ENCODE peak calls at places on chromosomes 16 and 17, in ten cellular contexts. K is thoracic aorta, B is AG09309, S is GM13976, T is heart left ventricle, Y is heart right ventricle, F is WTC11, U is BJ, H is choroid plexus epithelial cell, V is RWPE2. E is an unnamed sample.
A peak's percentile ranks its signal among the peaks of the same experiment; 100 is the strongest.

GRCh38 chr16:88920618-88921602 is 54.5 kb upstream of the PABPN1L start:
- DNase-seq in K (no peak), B (peak; percentile 16), S (peak; percentile 88), T (peak; percentile 87), Y (peak; percentile 82), F (no peak), U (peak; percentile 50), H (peak; percentile 66), V (no peak), E (no peak)

GRCh38 chr17:75680431-75680830 is 13.3 kb downstream of the SAP30BP start:
- DNase-seq in K (no peak), B (no peak), S (no peak), T (no peak), Y (no peak), F (no peak), U (no peak), H (no peak), V (no peak), E (no peak)

GRCh38 chr17:78746949-78747269 is 35.2 kb downstream of the CYTH1 start:
- DNase-seq in K (no peak), B (no peak), S (no peak), T (no peak), Y (no peak), F (no peak), U (no peak), H (no peak), V (no peak), E (no peak)

GRCh38 chr16:59698341-59698979 is 964.3 kb upstream of the GOT2 start:
- DNase-seq in K (no peak), B (no peak), S (no peak), T (no peak), Y (no peak), F (no peak), U (no peak), H (peak; percentile 88), V (no peak), E (no peak)

GRCh38 chr16:82055117-82055516 is 20.1 kb downstream of the HSD17B2 start:
- DNase-seq in K (no peak), B (no peak), S (no peak), T (no peak), Y (no peak), F (no peak), U (no peak), H (no peak), V (no peak), E (no peak)

GRCh38 chr17:39239640-39240314 is 14.0 kb upstream of the STAC2 start:
- DNase-seq in K (no peak), B (no peak), S (peak; percentile 83), T (no peak), Y (peak; percentile 30), F (peak; percentile 91), U (no peak), H (peak; percentile 26), V (no peak), E (peak; percentile 69)

GRCh38 chr16:27425961-27426360 is 24.0 kb downstream of the IL21R start:
- DNase-seq in K (no peak), B (no peak), S (no peak), T (no peak), Y (no peak), F (no peak), U (no peak), H (no peak), V (no peak), E (no peak)

GRCh38 chr17:46039592-46040186 is 40.6 kb downstream of the STH start:
- DNase-seq in K (no peak), B (no peak), S (no peak), T (peak; percentile 66), Y (peak; percentile 43), F (no peak), U (no peak), H (no peak), V (no peak), E (no peak)

GRCh38 chr17:14776791-14777190 is 475.9 kb downstream of the HS3ST3B1 start:
- DNase-seq in K (no peak), B (no peak), S (no peak), T (no peak), Y (no peak), F (no peak), U (no peak), H (peak; percentile 79), V (no peak), E (no peak)

GRCh38 chr17:77372444-77373297 is 231.9 kb downstream of the SEC14L1 start:
- DNase-seq in K (no peak), B (no peak), S (peak; percentile 85), T (peak; percentile 90), Y (peak; percentile 92), F (peak; percentile 88), U (no peak), H (peak; percentile 86), V (no peak), E (no peak)

GRCh38 chr17:65278050-65278819 is 141.1 kb downstream of the RGS9 start:
- DNase-seq in K (no peak), B (no peak), S (peak; percentile 39), T (peak; percentile 31), Y (peak; percentile 16), F (peak; percentile 83), U (no peak), H (peak; percentile 83), V (no peak), E (peak; percentile 82)

GRCh38 chr17:78432226-78432894 is 53.9 kb downstream of the PGS1 start:
- DNase-seq in K (no peak), B (no peak), S (no peak), T (no peak), Y (no peak), F (no peak), U (no peak), H (no peak), V (no peak), E (no peak)

GRCh38 chr16:352547-353403 is at the start of gene AXIN1:
- DNase-seq in K (peak; percentile 99), B (peak; percentile 37), S (peak; percentile 98), T (peak; percentile 99), Y (peak; percentile 99), F (peak; percentile 100), U (peak; percentile 50), H (peak; percentile 96), V (peak; percentile 100), E (peak; percentile 99)
- TF ChIP-seq CTCF in K (peak; percentile 45), B (peak; percentile 39), S (peak; percentile 53), T (peak; percentile 8), Y (peak; percentile 82), F (peak; percentile 52), U (no peak), H (peak; percentile 35), V (peak; percentile 67), E (peak; percentile 24)

GRCh38 chr16:85263214-85263613 is 150.9 kb upstream of the CIBAR2 start:
- DNase-seq in K (no peak), B (no peak), S (no peak), T (no peak), Y (no peak), F (no peak), U (no peak), H (no peak), V (no peak), E (no peak)

GRCh38 chr16:85262558-85263196 is 150.4 kb upstream of the CIBAR2 start:
- DNase-seq in K (no peak), B (no peak), S (no peak), T (no peak), Y (no peak), F (no peak), U (no peak), H (no peak), V (no peak), E (no peak)

GRCh38 chr16:85265789-85266188 is 153.5 kb upstream of the CIBAR2 start:
- DNase-seq in K (no peak), B (no peak), S (no peak), T (no peak), Y (no peak), F (no peak), U (no peak), H (no peak), V (no peak), E (no peak)

GRCh38 chr16:85265161-85265784 is 153.0 kb upstream of the CIBAR2 start:
- DNase-seq in K (no peak), B (no peak), S (no peak), T (no peak), Y (no peak), F (no peak), U (no peak), H (no peak), V (no peak), E (no peak)

GRCh38 chr16:85264752-85265151 is 152.5 kb upstream of the CIBAR2 start:
- DNase-seq in K (no peak), B (no peak), S (no peak), T (no peak), Y (no peak), F (no peak), U (no peak), H (no peak), V (no peak), E (no peak)
- TF ChIP-seq CTCF in K (no peak), B (no peak), S (no peak), T (no peak), Y (no peak), F (no peak), U (no peak), H (no peak), V (no peak), E (no peak)

DNA sequence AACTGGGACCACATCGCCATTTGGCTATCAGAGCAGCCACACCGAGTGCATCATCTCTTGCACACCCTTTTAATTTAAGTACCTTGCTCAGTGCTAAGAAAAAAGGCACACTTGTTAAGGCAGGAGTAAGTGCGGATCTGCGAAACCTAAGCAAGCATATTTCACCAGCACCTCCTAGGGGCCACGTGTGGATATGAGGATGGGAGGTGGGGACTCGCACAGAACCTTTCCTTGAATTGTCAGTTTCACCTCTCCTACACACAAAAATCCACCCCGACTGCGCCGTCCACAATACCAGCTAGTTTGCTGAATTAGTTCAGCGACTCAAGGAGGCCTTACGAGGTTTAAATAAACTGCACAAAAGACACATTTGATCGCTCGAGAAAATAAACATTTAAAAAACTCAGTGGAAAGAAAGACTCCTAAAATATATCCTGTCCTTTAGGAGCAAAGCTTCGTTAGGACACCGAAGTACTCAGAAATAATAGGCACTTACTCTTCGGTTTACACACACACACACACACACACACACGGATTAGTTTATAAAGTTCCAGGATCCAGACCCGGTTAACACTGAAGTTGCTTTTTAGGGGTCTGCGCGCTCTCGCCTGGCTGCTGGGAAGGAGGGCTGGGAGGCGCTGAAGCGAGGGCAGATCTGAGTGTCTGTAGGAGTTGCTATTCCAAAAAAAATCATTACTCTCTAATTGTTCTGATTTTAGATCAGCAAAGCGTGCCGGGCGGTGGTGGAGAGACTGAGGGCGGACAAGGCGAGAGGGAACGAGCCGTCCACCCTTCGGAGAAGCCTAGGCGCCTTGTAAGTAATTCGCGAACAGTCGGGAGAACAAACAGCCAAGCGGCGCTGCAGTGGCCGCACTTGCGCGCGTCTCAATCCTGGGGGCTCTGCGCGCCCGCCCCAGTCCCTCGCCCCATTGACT is 1.0 kb upstream of the KCNJ2 start:
- DNase-seq in K (no peak), B (peak; percentile 21), S (peak; percentile 52), T (peak; percentile 63), Y (peak; percentile 29), F (peak; percentile 65), U (peak; percentile 25), H (peak; percentile 92), V (no peak), E (peak; percentile 66)
- TF ChIP-seq CTCF in K (peak; percentile 42), B (peak; percentile 62), S (peak; percentile 64), T (peak; percentile 65), Y (no peak), F (no peak), U (peak; percentile 78), H (peak; percentile 94), V (peak; percentile 56), E (peak; percentile 78)

DNA sequence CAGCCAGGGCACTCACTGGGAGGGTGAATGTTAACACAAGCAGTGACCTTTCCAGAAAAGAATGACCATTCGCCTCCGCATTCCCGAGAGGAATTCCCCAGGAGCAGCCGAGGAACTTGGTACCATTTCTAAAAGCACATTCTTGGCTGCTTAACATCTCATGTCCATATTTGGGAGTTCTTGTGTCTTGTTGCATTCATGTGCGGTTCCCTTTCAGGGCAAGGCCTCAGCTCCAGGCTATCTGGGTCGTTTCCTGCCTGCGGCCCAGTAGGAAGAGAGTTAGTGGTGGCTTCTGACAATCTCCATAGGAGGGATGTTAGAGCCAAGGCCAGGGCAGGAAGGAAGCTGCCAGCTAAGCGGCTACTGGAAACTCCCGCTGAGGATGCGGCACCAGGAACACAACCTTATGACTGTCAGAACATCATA is 27.9 kb upstream of the MEAK7 start:
- DNase-seq in K (peak; percentile 42), B (peak; percentile 87), S (no peak), T (peak; percentile 76), Y (peak; percentile 56), F (no peak), U (peak; percentile 95), H (peak; percentile 86), V (peak; percentile 90), E (peak; percentile 73)
- TF ChIP-seq CTCF in K (no peak), B (no peak), S (no peak), T (no peak), Y (no peak), F (no peak), U (no peak), H (no peak), V (no peak), E (no peak)

E was measured in Caco-2.